ENCODE peak calls at places on chromosomes 2 and 18, in four cellular contexts. C is K562, Y is HepG2, W is GM12878. M is an unnamed sample.

GRCh38 chr2:102313025-102313424 is 1.7 kb downstream of the IL1RL1 start:
- DNase-seq in C (no peak), Y (no peak), W (no peak), M (no peak)

GRCh38 chr2:14960686-14961324 is 328.3 kb downstream of the LRATD1 start:
- DNase-seq in C (no peak), Y (no peak), W (no peak), M (no peak)

GRCh38 chr2:105761931-105762515 is 17.3 kb downstream of the NCK2 start:
- DNase-seq in C (no peak), Y (no peak), W (no peak), M (peak)

GRCh38 chr2:157840568-157841156 is 35.5 kb downstream of the ACVR1 start:
- DNase-seq in C (no peak), Y (peak), W (no peak), M (peak)

GRCh38 chr2:188364033-188364432 is 72.4 kb downstream of the GULP1 start:
- DNase-seq in C (no peak), Y (no peak), W (no peak), M (no peak)

GRCh38 chr18:73040247-73040646 is 172.5 kb upstream of the NETO1 start:
- DNase-seq in C (no peak), Y (peak), W (no peak), M (no peak)

GRCh38 chr2:239644016-239644415 is 243.2 kb upstream of the HDAC4 start:
- DNase-seq in C (no peak), Y (peak), W (no peak), M (no peak)

GRCh38 chr2:9287400-9288059 is 80.9 kb downstream of the ASAP2 start:
- DNase-seq in C (no peak), Y (peak), W (no peak), M (no peak)

GRCh38 chr2:189168876-189169499 is 10.6 kb downstream of the COL5A2 start:
- DNase-seq in C (no peak), Y (no peak), W (no peak), M (no peak)

GRCh38 chr18:26383454-26384270 is 157.4 kb downstream of the TAF4B start:
- DNase-seq in C (peak), Y (peak), W (peak), M (no peak)

GRCh38 chr2:65320042-65320711 is 92.5 kb downstream of the ACTR2 start:
- DNase-seq in C (no peak), Y (peak), W (peak), M (no peak)

GRCh38 chr2:198662916-198663315 is 794.8 kb downstream of the SATB2 start:
- DNase-seq in C (no peak), Y (no peak), W (no peak), M (no peak)

GRCh38 chr2:198656869-198657268 is 800.9 kb downstream of the SATB2 start:
- DNase-seq in C (no peak), Y (no peak), W (no peak), M (no peak)

GRCh38 chr2:198659471-198659870 is 798.3 kb downstream of the SATB2 start:
- DNase-seq in C (no peak), Y (no peak), W (no peak), M (no peak)

GRCh38 chr2:198660491-198660890 is 797.2 kb downstream of the SATB2 start:
- DNase-seq in C (no peak), Y (no peak), W (no peak), M (no peak)

DNA sequence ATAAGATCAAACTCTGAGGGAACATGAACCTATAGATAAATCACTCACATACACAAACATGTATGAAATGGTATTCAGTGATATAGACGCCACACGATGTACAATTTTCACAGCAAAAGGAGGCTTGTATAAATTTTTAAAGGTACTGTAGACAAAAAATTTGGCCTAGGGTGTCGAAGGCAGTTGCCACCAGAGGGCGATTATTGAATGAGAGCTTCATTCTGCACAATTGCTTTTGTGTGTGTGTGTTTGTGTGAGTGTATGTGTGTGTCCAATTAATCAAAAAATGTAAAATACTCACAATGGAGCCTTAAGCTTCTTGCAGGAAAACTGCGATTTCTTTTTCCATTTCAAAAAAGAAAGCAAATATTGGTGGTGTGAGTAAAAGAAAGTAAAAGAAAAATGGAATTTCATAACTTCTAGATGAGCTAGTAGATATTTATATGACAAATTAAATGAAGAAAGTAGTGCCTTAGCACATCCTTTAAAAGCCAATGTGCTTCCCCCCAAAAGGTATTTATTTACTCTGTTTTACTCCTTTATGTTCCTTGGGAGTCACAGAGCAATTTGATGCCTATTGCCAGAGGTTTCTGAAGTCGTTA is 800.1 kb downstream of the SATB2 start:
- DNase-seq in C (no peak), Y (peak), W (no peak), M (peak)
- TF ChIP-seq ETV6 in C (no peak), Y (no peak), W (no peak), M (no peak)

DNA sequence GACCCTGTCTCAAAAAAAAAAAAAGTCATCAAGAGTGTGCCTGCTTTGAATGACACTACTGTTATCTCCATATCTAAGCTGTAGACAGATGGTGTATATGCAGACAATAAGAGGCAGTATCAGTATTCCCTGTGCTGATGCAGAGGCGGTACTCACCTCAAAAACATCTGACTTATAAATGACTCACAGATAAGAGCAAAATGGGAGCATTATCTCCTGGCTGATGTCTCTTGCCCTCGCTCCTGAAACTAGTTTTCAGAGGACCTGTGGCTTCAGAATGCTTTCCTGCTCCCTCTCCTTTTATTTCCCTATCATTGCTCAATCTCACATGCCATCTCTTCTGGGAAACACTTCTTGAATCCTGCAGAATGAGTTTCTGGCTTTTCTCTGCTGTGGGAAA is 289.6 kb downstream of the PTPRM start:
- DNase-seq in C (no peak), Y (peak), W (no peak), M (no peak)
- TF ChIP-seq ATF2 in C (no peak), Y (no peak), W (no peak), M (no peak)

DNA sequence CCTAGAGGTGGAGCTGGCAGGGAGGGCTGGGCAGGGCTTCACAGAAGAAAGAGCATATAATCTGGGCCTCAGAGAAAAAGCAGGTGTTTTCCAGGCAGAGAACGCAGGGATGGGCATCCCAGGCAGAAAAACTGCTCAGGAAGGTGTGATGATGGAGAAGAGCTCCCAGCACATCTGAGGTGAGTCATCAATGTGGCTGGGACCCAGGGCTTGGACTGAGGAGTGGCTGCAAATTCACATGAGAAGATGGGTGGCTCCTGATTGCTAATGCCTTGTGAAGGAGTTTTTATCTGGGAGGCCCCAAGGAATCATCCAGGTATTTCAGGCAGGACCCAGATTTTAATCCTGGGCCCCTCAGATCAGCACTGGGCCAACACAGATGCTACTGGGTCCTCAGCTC is 10.2 kb downstream of the IL1F10 start:
- DNase-seq in C (no peak), Y (no peak), W (no peak), M (no peak)
- TF ChIP-seq ETV6 in C (no peak), Y (no peak), W (no peak), M (no peak)

GRCh38 chr18:10745232-10745631 is 219.4 kb downstream of the NAPG start:
- DNase-seq in C (no peak), Y (no peak), W (no peak), M (no peak)
- TF ChIP-seq ATF2 in C (no peak), Y (no peak), W (no peak), M (no peak)

DNA sequence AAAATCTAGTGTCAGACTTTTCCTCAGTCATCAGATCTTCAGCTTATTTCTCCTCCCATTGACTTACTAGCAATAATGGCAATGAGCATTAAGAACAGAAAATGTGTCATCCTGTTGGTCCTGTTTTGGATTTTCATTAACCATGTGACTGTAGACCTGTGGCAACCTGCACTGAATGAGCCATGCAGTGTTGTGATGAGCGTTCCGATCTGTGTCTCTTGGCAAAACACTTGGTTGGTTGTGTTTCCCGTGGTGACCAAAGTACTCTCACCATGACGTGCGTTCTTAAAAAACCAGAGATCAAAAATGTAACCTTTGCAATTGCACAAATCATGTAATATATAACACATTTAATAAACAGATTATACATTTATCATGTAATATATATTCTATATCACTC is 138.6 kb downstream of the MAP3K20 start:
- DNase-seq in C (no peak), Y (no peak), W (no peak), M (no peak)
- TF ChIP-seq ETV6 in C (no peak), Y (no peak), W (no peak), M (no peak)

GRCh38 chr2:190882831-190883582 is 2.4 kb downstream of the GLS start:
- DNase-seq in C (no peak), Y (no peak), W (no peak), M (no peak)

GRCh38 chr2:190882327-190882766 is 1.7 kb downstream of the GLS start:
- DNase-seq in C (no peak), Y (no peak), W (peak), M (no peak)

GRCh38 chr2:190881074-190881479 is 456 bp downstream of the GLS start:
- DNase-seq in C (no peak), Y (no peak), W (no peak), M (no peak)

GRCh38 chr2:190880374-190881073 is at the start of gene GLS:
- DNase-seq in C (peak), Y (peak), W (peak), M (peak)

GRCh38 chr2:190881480-190882326 is 1.1 kb downstream of the GLS start:
- DNase-seq in C (peak), Y (peak), W (peak), M (peak)
- TF ChIP-seq ATF2 in C (peak), Y (no peak), W (peak), M (no peak)

DNA sequence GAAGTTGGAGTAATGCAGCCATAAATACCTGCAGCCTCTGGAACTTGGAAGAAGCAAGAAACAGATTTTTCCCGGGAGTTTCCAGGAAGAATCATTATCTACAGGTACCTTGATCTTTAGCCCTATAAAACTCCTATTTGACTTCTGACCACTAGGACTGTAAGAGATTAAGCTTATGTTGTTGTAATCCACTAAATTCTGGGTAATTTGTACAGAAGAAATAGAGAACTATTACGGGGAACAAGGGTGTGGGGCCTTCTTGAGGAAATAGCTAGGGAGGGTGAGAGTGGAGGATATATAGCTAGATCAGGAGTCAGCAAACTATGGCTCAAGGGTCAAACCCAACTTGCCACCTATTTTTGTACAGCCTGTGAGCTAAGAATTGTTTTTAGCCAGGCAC is 353.2 kb downstream of the SLC4A3 start:
- DNase-seq in C (no peak), Y (no peak), W (no peak), M (no peak)
- TF ChIP-seq ETV6 in C (no peak), Y (no peak), W (no peak), M (no peak)

GRCh38 chr18:36693931-36694661 is 134.7 kb downstream of the TPGS2 start:
- DNase-seq in C (no peak), Y (peak), W (no peak), M (no peak)

GRCh38 chr18:36685580-36685979 is 143.2 kb downstream of the TPGS2 start:
- DNase-seq in C (no peak), Y (no peak), W (no peak), M (no peak)

GRCh38 chr18:36692909-36693308 is 135.9 kb downstream of the TPGS2 start:
- DNase-seq in C (no peak), Y (no peak), W (no peak), M (no peak)

GRCh38 chr18:36692331-36692730 is 136.5 kb downstream of the TPGS2 start:
- DNase-seq in C (no peak), Y (no peak), W (no peak), M (no peak)

GRCh38 chr18:36688020-36688965 is 140.5 kb downstream of the TPGS2 start:
- DNase-seq in C (peak), Y (peak), W (peak), M (peak)
- TF ChIP-seq ATF2 in C (no peak), Y (no peak), W (no peak), M (no peak)